ENCODE peak calls at places on chromosomes 3 and 15, in nine cellular contexts. P is osteoblast, K is hepatocyte, S is SK-N-SH, V is esophagus squamous epithelium, R is Peyer's patch, Y is IMR-90, I is prostate gland, T is lower lobe of right lung. M is an unnamed sample. For H3K27me3, the result is how much of the 10 kb centered on the place peaks cover.

GRCh38 chr15:89781055-89781454 is 4.9 kb downstream of the MESP2 start:
- DNase-seq in P (peak), K (no peak), S (no peak), V (no peak), R (no peak), Y (no peak), I (no peak), T (no peak), M (no peak)

GRCh38 chr3:146187334-146187950 is 26.5 kb upstream of the PLOD2 start:
- DNase-seq in P (no peak), K (peak), S (no peak), V (no peak), R (no peak), Y (peak), I (no peak), T (no peak), M (no peak)

GRCh38 chr15:71743861-71744382 is 66.4 kb upstream of the NR2E3 start:
- DNase-seq in P (no peak), K (peak), S (peak), V (no peak), R (no peak), Y (peak), I (peak), T (no peak), M (no peak)

GRCh38 chr3:29758108-29759020 is 477.5 kb downstream of the RBMS3 start:
- DNase-seq in P (no peak), K (no peak), S (no peak), V (no peak), R (no peak), Y (peak), I (peak), T (no peak), M (no peak)

GRCh38 chr15:78228356-78228996 is 5.9 kb downstream of the ACSBG1 start:
- DNase-seq in P (no peak), K (no peak), S (no peak), V (no peak), R (no peak), Y (no peak), I (no peak), T (no peak), M (no peak)

GRCh38 chr15:71106802-71107500 is 8.3 kb upstream of the THSD4 start:
- DNase-seq in P (no peak), K (no peak), S (no peak), V (no peak), R (no peak), Y (no peak), I (no peak), T (no peak), M (no peak)

GRCh38 chr3:148911597-148911996 is 46.5 kb downstream of the CPA3 start:
- DNase-seq in P (no peak), K (peak), S (no peak), V (no peak), R (no peak), Y (no peak), I (no peak), T (no peak), M (no peak)

GRCh38 chr15:29538110-29538509 is 268.5 kb upstream of the NSMCE3 start:
- DNase-seq in P (no peak), K (no peak), S (no peak), V (no peak), R (no peak), Y (no peak), I (no peak), T (no peak), M (no peak)

GRCh38 chr15:49046113-49046883 is at the start of gene SECISBP2L:
- DNase-seq in P (peak), K (peak), S (peak), V (peak), R (peak), Y (peak), I (peak), T (peak), M (peak)

GRCh38 chr3:142577701-142578308 is 728 bp downstream of the ATR start:
- DNase-seq in P (peak), K (no peak), S (no peak), V (no peak), R (no peak), Y (peak), I (no peak), T (no peak), M (no peak)

GRCh38 chr3:71369733-71370391 is 213.7 kb downstream of the FOXP1 start:
- DNase-seq in P (no peak), K (no peak), S (no peak), V (no peak), R (no peak), Y (peak), I (no peak), T (no peak), M (no peak)

GRCh38 chr15:82647835-82648256 is 683 bp upstream of the CPEB1 start:
- DNase-seq in P (no peak), K (no peak), S (peak), V (no peak), R (no peak), Y (no peak), I (no peak), T (peak), M (peak)

GRCh38 chr15:92151741-92152140 is 241.9 kb upstream of the ST8SIA2 start:
- DNase-seq in P (no peak), K (no peak), S (no peak), V (no peak), R (no peak), Y (no peak), I (no peak), T (no peak), M (no peak)

GRCh38 chr15:51917493-51917892 is 54.1 kb downstream of the LEO1 start:
- DNase-seq in P (peak), K (peak), S (peak), V (no peak), R (no peak), Y (peak), I (no peak), T (peak), M (no peak)

GRCh38 chr3:175416600-175416999 is 557.5 kb downstream of the NAALADL2 start:
- DNase-seq in P (no peak), K (no peak), S (no peak), V (no peak), R (no peak), Y (no peak), I (no peak), T (no peak), M (no peak)

GRCh38 chr3:62567097-62568021 is 194.0 kb upstream of the FEZF2 start:
- DNase-seq in P (peak), K (peak), S (no peak), V (no peak), R (no peak), Y (peak), I (no peak), T (peak), M (no peak)

GRCh38 chr15:69604050-69604378 is 151.4 kb downstream of the RPLP1 start:
- DNase-seq in P (no peak), K (peak), S (no peak), V (no peak), R (no peak), Y (no peak), I (peak), T (no peak), M (no peak)

GRCh38 chr3:129231331-129232119 is 17.9 kb upstream of the COPG1 start:
- DNase-seq in P (peak), K (no peak), S (no peak), V (no peak), R (no peak), Y (peak), I (no peak), T (no peak), M (no peak)

GRCh38 chr15:89332446-89332845 is 2.2 kb downstream of the POLG start:
- DNase-seq in P (peak), K (no peak), S (peak), V (no peak), R (no peak), Y (peak), I (no peak), T (no peak), M (no peak)

GRCh38 chr3:89216021-89216739 is 108.8 kb downstream of the EPHA3 start:
- DNase-seq in P (peak), K (no peak), S (no peak), V (no peak), R (no peak), Y (peak), I (no peak), T (no peak), M (no peak)

GRCh38 chr3:122415762-122416654 is at the start of gene WDR5B:
- DNase-seq in P (peak), K (peak), S (peak), V (no peak), R (peak), Y (peak), I (peak), T (peak), M (peak)

GRCh38 chr3:108088697-108089096 is 2.1 kb downstream of the CD47 start:
- DNase-seq in P (no peak), K (no peak), S (no peak), V (no peak), R (no peak), Y (peak), I (no peak), T (no peak), M (peak)

GRCh38 chr3:172466553-172467130 is 18.4 kb upstream of the GHSR start:
- DNase-seq in P (no peak), K (no peak), S (no peak), V (no peak), R (no peak), Y (peak), I (no peak), T (no peak), M (no peak)

GRCh38 chr3:107633327-107634141 is 110.8 kb downstream of the BBX start:
- DNase-seq in P (peak), K (no peak), S (no peak), V (no peak), R (no peak), Y (no peak), I (no peak), T (no peak), M (peak)

GRCh38 chr3:98817546-98817945 is 54.4 kb downstream of the ST3GAL6 start:
- DNase-seq in P (peak), K (peak), S (peak), V (no peak), R (no peak), Y (peak), I (no peak), T (no peak), M (no peak)

GRCh38 chr3:150194513-150194912 is 213.6 kb upstream of the TSC22D2 start:
- DNase-seq in P (no peak), K (no peak), S (no peak), V (no peak), R (no peak), Y (no peak), I (no peak), T (no peak), M (no peak)

GRCh38 chr3:76365284-76365683 is 579.9 kb upstream of the ZNF717 start:
- DNase-seq in P (no peak), K (no peak), S (no peak), V (no peak), R (no peak), Y (peak), I (no peak), T (no peak), M (no peak)

GRCh38 chr3:76370749-76371148 is 585.4 kb upstream of the ZNF717 start:
- DNase-seq in P (no peak), K (no peak), S (no peak), V (no peak), R (no peak), Y (peak), I (no peak), T (no peak), M (no peak)

GRCh38 chr3:76367281-76367680 is 581.9 kb upstream of the ZNF717 start:
- DNase-seq in P (no peak), K (no peak), S (no peak), V (no peak), R (no peak), Y (peak), I (no peak), T (no peak), M (no peak)

GRCh38 chr3:76372497-76372896 is 587.1 kb upstream of the ZNF717 start:
- DNase-seq in P (no peak), K (no peak), S (no peak), V (no peak), R (no peak), Y (peak), I (no peak), T (no peak), M (no peak)

DNA sequence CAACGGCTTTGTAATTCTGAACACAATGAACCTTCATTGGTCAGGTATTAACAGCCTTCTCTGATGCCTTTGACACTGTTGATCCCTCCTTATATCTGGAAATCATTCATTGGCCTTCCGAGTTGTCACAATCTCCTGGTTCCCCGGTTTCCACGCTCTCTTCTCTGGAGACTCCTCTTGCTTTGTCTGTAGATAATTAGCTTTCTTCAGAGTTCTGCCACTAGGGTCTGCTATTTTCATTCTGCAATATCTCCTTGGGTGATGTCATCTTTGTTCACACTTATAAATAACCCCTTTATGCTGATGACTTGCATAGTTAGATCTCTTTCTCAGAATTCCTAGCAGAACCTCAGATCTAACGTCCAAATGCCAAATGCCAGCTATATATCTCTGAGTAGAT is 583.8 kb upstream of the ZNF717 start:
- DNase-seq in P (no peak), K (peak), S (no peak), V (no peak), R (no peak), Y (peak), I (no peak), T (no peak), M (no peak)
- TF ChIP-seq CTCF in P (peak), K (no peak), S (peak), V (no peak), R (no peak), Y (peak), I (no peak), T (no peak), M (no peak)

GRCh38 chr3:138946554-138947302 is at the start of the genes FOXL2 and FOXL2NB:
- DNase-seq in P (no peak), K (peak), S (peak), V (no peak), R (no peak), Y (peak), I (no peak), T (no peak), M (no peak)
- H3K27me3 ChIP-seq in P (half or more), K (half or more), S (half or more), V (half or more), R (under half), Y (half or more), I (half or more), T (half or more), M (under half)

GRCh38 chr3:194139977-194140351 is 4.0 kb downstream of the HES1 start:
- DNase-seq in P (peak), K (no peak), S (no peak), V (no peak), R (no peak), Y (peak), I (no peak), T (no peak), M (no peak)

GRCh38 chr3:194139085-194139976 is 3.4 kb downstream of the HES1 start:
- DNase-seq in P (peak), K (peak), S (peak), V (no peak), R (no peak), Y (peak), I (peak), T (no peak), M (no peak)

GRCh38 chr3:194137314-194138097 is 1.6 kb downstream of the HES1 start:
- DNase-seq in P (peak), K (peak), S (peak), V (no peak), R (peak), Y (peak), I (peak), T (peak), M (peak)

GRCh38 chr3:194138098-194138474 is 2.1 kb downstream of the HES1 start:
- DNase-seq in P (no peak), K (no peak), S (no peak), V (no peak), R (no peak), Y (no peak), I (no peak), T (no peak), M (no peak)

DNA sequence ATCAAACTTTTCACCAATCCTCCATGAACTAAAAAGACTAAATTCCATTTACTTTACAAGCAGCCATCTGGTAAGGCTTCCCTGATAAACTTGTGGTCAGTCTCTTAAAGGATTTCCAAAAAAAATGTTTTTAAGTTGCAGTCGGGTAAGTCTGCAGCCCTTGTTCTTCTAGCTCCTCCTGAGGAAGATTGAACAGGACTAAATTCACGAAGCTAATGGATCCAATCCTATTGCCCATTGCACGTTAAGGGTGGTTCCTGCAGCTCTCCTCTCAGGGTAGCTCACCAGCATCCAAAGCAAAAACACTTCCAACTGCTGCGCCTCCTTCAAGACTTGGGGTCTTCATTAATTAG is 2.8 kb downstream of the HES1 start:
- DNase-seq in P (peak), K (peak), S (no peak), V (no peak), R (no peak), Y (peak), I (no peak), T (no peak), M (no peak)
- H3K4me3 ChIP-seq in P (peak), K (peak), S (peak), V (peak), R (peak), Y (no peak), I (peak), T (peak), M (no peak)

DNA sequence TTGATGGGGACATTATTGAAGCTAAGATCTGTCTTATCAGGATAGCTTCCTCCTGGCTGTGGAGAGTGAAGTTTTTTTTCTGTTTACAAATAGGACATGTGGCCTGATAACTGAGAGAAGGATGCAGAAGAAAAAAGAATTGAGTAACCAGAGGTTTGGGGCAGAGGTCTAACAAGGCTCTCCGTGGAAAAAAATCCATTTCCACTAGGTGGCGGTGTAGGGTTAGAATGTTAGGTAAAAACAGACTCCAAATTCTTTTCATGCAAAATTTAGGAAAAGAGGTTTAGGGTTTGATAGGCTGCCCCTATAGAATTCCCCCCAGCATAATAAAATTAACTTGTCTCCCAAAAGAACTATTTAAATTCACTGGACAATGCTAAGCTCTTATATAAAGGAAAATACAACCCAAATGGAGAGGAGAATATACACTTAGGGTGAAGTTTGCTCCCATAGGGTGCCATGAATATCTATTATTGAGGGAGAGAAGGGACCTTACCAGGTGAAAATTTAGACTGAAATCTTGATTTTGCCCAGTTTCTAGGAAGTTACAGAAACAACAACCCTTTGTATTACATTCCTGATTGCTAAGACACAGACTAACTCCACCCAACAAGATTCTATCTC is 1560.4 kb downstream of the OTOL1 start:
- DNase-seq in P (no peak), K (peak), S (peak), V (no peak), R (no peak), Y (peak), I (no peak), T (no peak), M (no peak)
- TF ChIP-seq CTCF in P (peak), K (peak), S (peak), V (peak), R (peak), Y (peak), I (peak), T (peak), M (peak)

M was measured in GM06990.